ENCODE peak calls at places on chromosomes 1 and 21, in four cellular contexts. E is K562, J is H1, G is GM12878. Y is an unnamed sample.

GRCh38 chr1:226549937-226550670 is 1.5 kb downstream of the STUM start:
- DNase-seq in E (peak), J (no peak), G (no peak), Y (no peak)

GRCh38 chr21:17427831-17428483 is 84.9 kb upstream of the CXADR start:
- DNase-seq in E (no peak), J (no peak), G (peak), Y (no peak)

GRCh38 chr1:184770176-184770575 is 15.5 kb upstream of the EDEM3 start:
- DNase-seq in E (no peak), J (no peak), G (no peak), Y (no peak)

GRCh38 chr21:33121715-33122475 is 52.0 kb downstream of the OLIG1 start:
- DNase-seq in E (peak), J (no peak), G (no peak), Y (peak)

GRCh38 chr1:197065549-197065948 is 1.5 kb downstream of the F13B start:
- DNase-seq in E (no peak), J (no peak), G (no peak), Y (peak)

GRCh38 chr21:42062543-42063022 is 8.5 kb upstream of the UMODL1 start:
- DNase-seq in E (no peak), J (no peak), G (peak), Y (no peak)

GRCh38 chr1:228975238-228975929 is 240.1 kb downstream of the RHOU start:
- DNase-seq in E (no peak), J (no peak), G (no peak), Y (no peak)

GRCh38 chr1:173255214-173255813 is 48.2 kb upstream of the TNFSF4 start:
- DNase-seq in E (peak), J (no peak), G (peak), Y (peak)

GRCh38 chr1:239221656-239222055 is 164.7 kb upstream of the CHRM3 start:
- DNase-seq in E (no peak), J (no peak), G (no peak), Y (no peak)

GRCh38 chr21:25790122-25790951 is 55.6 kb downstream of the GABPA start:
- DNase-seq in E (peak), J (no peak), G (no peak), Y (peak)

GRCh38 chr1:218705391-218705790 is 360.3 kb downstream of the TGFB2 start:
- DNase-seq in E (no peak), J (no peak), G (no peak), Y (peak)

GRCh38 chr1:65420590-65421340 is at the start of the genes LEPR and LEPROT:
- DNase-seq in E (no peak), J (no peak), G (no peak), Y (peak)

GRCh38 chr1:214005716-214006115 is 17.9 kb downstream of the PROX1 start:
- DNase-seq in E (no peak), J (no peak), G (no peak), Y (no peak)

GRCh38 chr1:210757677-210758076 is 376.3 kb downstream of the KCNH1 start:
- DNase-seq in E (no peak), J (no peak), G (no peak), Y (no peak)

GRCh38 chr1:64624859-64625258 is 120.0 kb upstream of the RAVER2 start:
- DNase-seq in E (no peak), J (no peak), G (no peak), Y (peak)

GRCh38 chr1:65590279-65590678 is 169.8 kb downstream of the LEPR start:
- DNase-seq in E (no peak), J (no peak), G (no peak), Y (no peak)

GRCh38 chr1:161176468-161177111 is 717 bp downstream of the B4GALT3 start:
- DNase-seq in E (peak), J (no peak), G (no peak), Y (no peak)

GRCh38 chr1:163202833-163203451 is at the start of gene RGS5:
- DNase-seq in E (no peak), J (peak), G (no peak), Y (peak)

GRCh38 chr1:89829186-89829585 is 8.4 kb downstream of the LRRC8D start:
- DNase-seq in E (no peak), J (no peak), G (no peak), Y (no peak)

GRCh38 chr1:97918961-97919360 is 1.9 kb downstream of the DPYD start:
- DNase-seq in E (no peak), J (no peak), G (no peak), Y (no peak)

GRCh38 chr21:42640486-42640885 is 12.9 kb upstream of the PDE9A start:
- DNase-seq in E (no peak), J (no peak), G (no peak), Y (no peak)

GRCh38 chr1:107135466-107135865 is 5.4 kb upstream of the NTNG1 start:
- DNase-seq in E (no peak), J (no peak), G (no peak), Y (peak)

GRCh38 chr1:11407301-11407994 is 71.5 kb upstream of the DISP3 start:
- DNase-seq in E (no peak), J (no peak), G (peak), Y (no peak)

GRCh38 chr1:44263191-44263944 is 50.1 kb downstream of the DMAP1 start:
- DNase-seq in E (no peak), J (no peak), G (no peak), Y (no peak)

GRCh38 chr1:15616704-15617172 is 520 bp upstream of the DDI2 start:
- DNase-seq in E (no peak), J (no peak), G (no peak), Y (peak)

GRCh38 chr1:227490478-227490877 is 72.9 kb upstream of the ZNF678 start:
- DNase-seq in E (no peak), J (no peak), G (no peak), Y (no peak)

GRCh38 chr1:218344814-218345672 is at the start of gene TGFB2:
- DNase-seq in E (peak), J (no peak), G (no peak), Y (peak)

DNA sequence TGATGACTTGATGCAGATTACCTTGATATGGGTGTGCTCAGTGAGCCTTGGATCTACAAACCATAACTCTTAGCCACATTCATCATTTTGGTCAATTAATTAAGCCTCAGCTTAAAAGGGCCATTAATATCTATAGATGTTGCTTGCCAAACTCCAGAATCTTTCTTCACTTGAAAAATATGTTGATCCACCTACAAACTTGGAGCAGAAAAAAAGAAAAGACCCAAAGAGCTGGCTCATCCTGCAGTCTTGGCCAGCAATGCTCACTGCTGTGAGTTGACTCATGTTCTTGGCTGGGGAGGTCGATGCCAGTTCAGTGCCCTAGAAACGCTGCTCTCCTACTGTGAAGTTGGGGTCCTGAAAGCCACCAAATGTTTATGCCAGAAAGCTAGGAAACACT is 75.4 kb downstream of the DPT start:
- DNase-seq in E (no peak), J (no peak), G (no peak), Y (no peak)
- TF ChIP-seq CHD1 in E (no peak), J (no peak), G (no peak), Y (no peak)

DNA sequence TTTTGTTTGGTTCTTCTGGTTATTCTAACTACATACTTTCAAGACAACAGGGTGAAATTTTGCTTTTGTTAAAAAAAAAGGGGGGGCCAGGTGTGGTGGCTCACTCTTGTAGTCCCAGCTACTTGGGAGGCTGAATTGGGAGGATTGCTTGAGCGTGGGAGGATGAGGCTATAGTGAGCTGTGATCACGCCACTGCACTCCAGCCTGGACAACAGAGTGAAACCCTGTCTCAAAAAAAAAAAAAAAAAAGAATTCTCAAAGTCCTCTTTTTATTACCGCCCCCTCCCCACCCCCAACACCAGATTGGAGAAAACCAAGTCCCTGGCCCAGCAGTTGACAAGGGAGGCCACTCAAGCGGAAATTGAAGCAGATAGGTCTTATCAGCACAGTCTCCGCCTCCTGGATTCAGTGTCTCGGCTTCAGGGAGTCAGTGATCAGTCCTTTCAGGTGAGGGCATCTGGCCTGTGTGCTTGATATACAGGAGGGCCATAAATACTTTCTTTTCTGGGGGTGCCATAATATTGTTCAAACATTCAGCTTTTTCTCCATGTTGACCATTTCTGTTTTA is 50.2 kb downstream of the LAMC2 start:
- DNase-seq in E (no peak), J (no peak), G (no peak), Y (no peak)
- TF ChIP-seq CHD1 in E (no peak), J (no peak), G (no peak), Y (no peak)

GRCh38 chr1:17671741-17672140 is 83.4 kb upstream of the ACTL8 start:
- DNase-seq in E (peak), J (no peak), G (no peak), Y (no peak)

GRCh38 chr1:17669866-17670451 is 85.2 kb upstream of the ACTL8 start:
- DNase-seq in E (no peak), J (no peak), G (no peak), Y (no peak)

GRCh38 chr1:17669305-17669704 is 85.8 kb upstream of the ACTL8 start:
- DNase-seq in E (no peak), J (no peak), G (no peak), Y (no peak)

GRCh38 chr1:17671314-17671705 is 83.8 kb upstream of the ACTL8 start:
- DNase-seq in E (no peak), J (no peak), G (no peak), Y (no peak)

GRCh38 chr1:17670587-17671313 is 84.4 kb upstream of the ACTL8 start:
- DNase-seq in E (no peak), J (no peak), G (no peak), Y (no peak)
- TF ChIP-seq CHD1 in E (no peak), J (no peak), G (no peak), Y (no peak)

DNA sequence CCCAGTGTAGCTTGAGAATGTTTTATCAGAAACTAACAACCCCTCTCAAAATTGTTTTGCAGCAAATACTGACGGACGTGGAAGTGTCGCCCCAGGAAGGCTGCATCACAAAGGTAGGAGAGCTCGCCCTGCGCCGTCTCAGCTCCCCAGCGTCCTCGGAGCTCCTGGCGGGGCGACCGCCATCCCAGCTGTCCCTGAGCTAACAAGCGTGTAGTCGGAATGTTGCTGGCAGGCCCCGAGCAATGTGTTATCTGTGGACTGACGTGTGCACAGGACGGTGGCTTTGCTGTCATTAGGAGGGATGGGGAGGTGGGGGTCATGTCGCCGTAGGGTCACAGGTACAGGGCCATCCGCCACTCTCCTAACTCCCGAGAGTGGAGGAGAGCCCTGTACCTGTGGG is 175.0 kb downstream of the PRDM16 start:
- DNase-seq in E (no peak), J (no peak), G (no peak), Y (no peak)
- TF ChIP-seq CHD1 in E (no peak), J (no peak), G (no peak), Y (no peak)

DNA sequence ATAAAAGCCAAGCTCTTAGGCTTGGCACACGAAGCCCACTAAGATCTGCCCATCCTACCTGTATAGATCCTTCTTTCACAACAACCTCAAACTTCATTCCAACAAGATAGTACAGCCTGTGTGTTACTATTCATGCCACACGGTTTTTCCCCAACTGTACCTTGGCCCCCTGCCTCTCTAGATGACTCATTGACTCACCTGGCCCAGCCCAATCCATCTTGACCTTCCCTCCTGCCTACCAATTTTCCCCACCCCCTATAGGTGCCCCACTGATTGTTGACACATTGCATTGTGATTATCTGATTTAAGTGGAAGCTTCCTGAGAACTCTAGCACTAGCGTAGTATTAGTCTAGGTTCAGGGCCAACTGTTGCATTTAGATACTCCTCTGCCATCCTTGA is 2.0 kb upstream of the CD101 start:
- DNase-seq in E (no peak), J (no peak), G (no peak), Y (no peak)
- TF ChIP-seq CHD1 in E (no peak), J (no peak), G (no peak), Y (no peak)

DNA sequence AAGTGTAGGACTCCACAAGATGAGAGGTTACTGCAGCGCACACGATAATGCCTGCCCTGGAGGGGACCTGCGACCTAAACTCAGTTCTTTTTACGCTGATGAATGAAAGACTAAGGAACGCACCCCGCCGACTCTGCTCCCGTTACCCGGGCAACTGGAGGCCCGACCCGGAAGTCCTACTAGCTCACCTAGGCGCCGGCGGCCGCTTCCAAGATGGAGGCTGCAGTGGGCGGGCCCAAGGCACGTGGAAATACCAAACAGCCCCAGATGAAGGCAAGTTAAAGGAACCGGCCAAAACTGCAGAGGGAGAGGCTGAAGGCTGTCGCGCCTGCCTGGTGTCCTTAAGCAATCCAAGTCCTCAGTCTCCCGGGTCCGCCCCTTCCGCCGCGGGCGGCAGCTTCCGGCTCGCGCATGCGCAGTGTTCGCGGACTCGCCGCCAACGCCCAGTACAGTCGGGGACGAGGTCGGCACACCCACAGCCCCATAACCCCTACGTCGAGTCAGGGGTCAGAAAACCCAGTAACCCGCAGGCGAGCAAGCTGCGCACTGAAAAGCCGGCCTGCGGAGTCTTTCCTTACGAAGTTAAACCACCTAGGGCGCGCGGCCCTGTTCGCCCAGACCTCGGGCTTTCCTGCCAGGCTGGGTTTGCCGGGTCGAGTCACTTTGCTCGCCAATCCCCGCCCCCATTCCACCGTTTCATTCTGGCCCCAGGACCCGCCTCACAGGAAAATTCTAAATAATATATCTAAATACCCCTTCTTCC is at the start of gene SETD4:
- DNase-seq in E (peak), J (peak), G (peak), Y (peak)
- TF ChIP-seq CHD1 in E (no peak), J (no peak), G (no peak), Y (no peak)